ENCODE peak calls at places on chromosomes 1 and 21, in ten cellular contexts. X is MCF 10A, N is fibroblast of mammary gland, R is BJ, Z is nephron progenitor cell, D is left lung, A is fibroblast of the aortic adventitia, S is brain microvascular endothelial cell, L is neural crest cell, F is body of pancreas. U is an unnamed sample.

GRCh38 chr1:192807221-192807967 is 1.4 kb upstream of the RGS2 start:
- DNase-seq in F (peak), X (peak), L (no peak), S (no peak), N (peak), R (no peak), Z (no peak), D (no peak), A (peak), U (no peak)

GRCh38 chr21:35511298-35512162 is 462.4 kb upstream of the RUNX1 start:
- DNase-seq in Z (no peak), S (peak), L (no peak), R (no peak), X (peak), A (peak), N (peak), D (no peak), F (no peak), U (no peak)

GRCh38 chr1:29469457-29469856 is 233.1 kb downstream of the PTPRU start:
- DNase-seq in R (no peak), D (no peak), F (peak), S (no peak), A (no peak), N (peak), L (no peak), Z (no peak), X (peak), U (no peak)

GRCh38 chr1:110673805-110674336 is 869 bp downstream of the KCNA3 start:
- DNase-seq in D (peak), S (no peak), Z (no peak), N (no peak), A (no peak), L (no peak), F (no peak), X (no peak), R (no peak), U (no peak)

GRCh38 chr1:65265296-65266271 is 43.8 kb upstream of the DNAJC6 start:
- DNase-seq in X (peak), F (peak), N (peak), S (peak), A (peak), Z (peak), D (peak), R (no peak), L (peak), U (no peak)

GRCh38 chr1:22886211-22886610 is 86.5 kb downstream of the LACTBL1 start:
- DNase-seq in R (peak), A (peak), X (no peak), L (no peak), D (no peak), F (no peak), N (peak), Z (no peak), S (no peak), U (no peak)

GRCh38 chr1:154493276-154493675 is 8.7 kb upstream of the TDRD10 start:
- DNase-seq in D (no peak), R (no peak), S (no peak), L (no peak), F (peak), X (no peak), Z (no peak), A (no peak), N (no peak), U (peak)

GRCh38 chr1:53507115-53507816 is 48.1 kb downstream of the DMRTB1 start:
- DNase-seq in F (no peak), A (no peak), D (no peak), Z (no peak), L (no peak), R (no peak), X (no peak), S (no peak), N (no peak), U (no peak)

GRCh38 chr21:15051652-15052554 is 12.9 kb downstream of the NRIP1 start:
- DNase-seq in F (no peak), X (peak), S (peak), Z (no peak), L (no peak), R (no peak), A (no peak), N (peak), D (no peak), U (no peak)

GRCh38 chr1:3654549-3655281 is 2.4 kb downstream of the TP73 start:
- DNase-seq in L (no peak), N (no peak), Z (no peak), R (no peak), A (no peak), X (no peak), S (no peak), F (no peak), D (peak), U (no peak)

GRCh38 chr1:241411056-241411775 is 54.2 kb upstream of the RGS7 start:
- DNase-seq in X (peak), S (no peak), A (peak), D (no peak), N (peak), R (peak), L (no peak), Z (no peak), F (no peak), U (no peak)

GRCh38 chr1:54348700-54349021 is 57.5 kb downstream of the SSBP3 start:
- DNase-seq in F (no peak), R (no peak), X (no peak), L (no peak), S (no peak), D (no peak), Z (no peak), A (no peak), N (no peak), U (no peak)

GRCh38 chr1:87252406-87252805 is 76.3 kb upstream of the LMO4 start:
- DNase-seq in F (no peak), Z (no peak), L (no peak), X (peak), N (peak), D (no peak), A (peak), S (no peak), R (peak), U (no peak)

GRCh38 chr1:20105856-20106255 is 13.5 kb downstream of the PLA2G2D start:
- DNase-seq in D (no peak), X (no peak), S (no peak), Z (no peak), L (no peak), N (no peak), R (no peak), F (no peak), A (peak), U (no peak)

GRCh38 chr1:90802622-90803021 is 85.5 kb upstream of the BARHL2 start:
- DNase-seq in R (no peak), Z (no peak), A (no peak), N (no peak), L (no peak), S (no peak), F (no peak), D (no peak), X (no peak), U (no peak)

GRCh38 chr1:56149761-56150160 is 429.6 kb downstream of the PLPP3 start:
- DNase-seq in R (no peak), D (no peak), Z (no peak), A (no peak), F (no peak), N (peak), X (no peak), L (no peak), S (no peak), U (no peak)

GRCh38 chr1:151472852-151473731 is 13.8 kb upstream of the POGZ start:
- DNase-seq in S (peak), X (no peak), N (peak), F (peak), A (peak), Z (peak), D (peak), L (peak), R (no peak), U (peak)

GRCh38 chr1:207896547-207896946 is 14.4 kb downstream of the CD34 start:
- DNase-seq in X (no peak), R (no peak), N (no peak), A (no peak), D (no peak), Z (no peak), S (no peak), L (no peak), F (no peak), U (no peak)

GRCh38 chr1:207893737-207894582 is 17.0 kb downstream of the CD34 start:
- DNase-seq in R (no peak), Z (no peak), S (no peak), D (no peak), N (no peak), F (no peak), X (no peak), A (no peak), L (no peak), U (no peak)

GRCh38 chr1:207898260-207898659 is 12.7 kb downstream of the CD34 start:
- DNase-seq in R (no peak), F (no peak), A (no peak), Z (no peak), S (no peak), L (no peak), X (no peak), D (no peak), N (no peak), U (no peak)

GRCh38 chr1:207898836-207899235 is 12.1 kb downstream of the CD34 start:
- DNase-seq in A (no peak), X (no peak), R (no peak), L (no peak), D (no peak), Z (no peak), S (no peak), N (no peak), F (no peak), U (no peak)

DNA sequence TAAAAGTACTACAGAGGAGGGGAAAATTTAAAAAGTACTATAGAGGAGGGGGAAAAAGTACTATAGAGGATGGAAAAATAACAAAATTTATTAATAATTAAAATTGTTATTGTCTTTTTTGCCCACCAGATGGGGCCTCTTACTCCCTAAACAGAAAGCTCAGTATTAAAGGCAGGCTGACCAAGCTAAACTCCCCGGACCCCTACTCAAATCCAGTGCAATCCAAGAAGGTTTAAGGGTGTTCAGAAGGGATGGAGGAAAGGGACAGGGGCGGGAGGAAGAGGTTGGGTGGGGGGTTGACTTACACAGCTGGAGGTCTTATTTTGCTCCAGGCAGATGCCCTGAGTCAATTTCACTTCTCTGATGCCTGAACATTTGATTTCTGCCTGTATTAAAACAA is 13.7 kb downstream of the CD34 start:
- DNase-seq in N (no peak), S (no peak), A (peak), D (no peak), F (no peak), L (no peak), X (peak), R (no peak), Z (no peak), U (no peak)
- TF ChIP-seq CTCF in N (peak), S (peak), A (peak), D (no peak), F (peak), L (peak), X (peak), R (peak), Z (no peak), U (no peak)

GRCh38 chr1:108033486-108034081 is 68.6 kb upstream of the VAV3 start:
- DNase-seq in X (no peak), A (no peak), S (no peak), F (no peak), R (no peak), Z (no peak), D (no peak), N (peak), L (no peak), U (no peak)

GRCh38 chr1:108027389-108027788 is 62.4 kb upstream of the VAV3 start:
- DNase-seq in F (no peak), S (no peak), X (no peak), D (no peak), Z (no peak), N (peak), A (no peak), R (no peak), L (no peak), U (no peak)

GRCh38 chr1:108034396-108034795 is 69.4 kb upstream of the VAV3 start:
- DNase-seq in F (no peak), Z (no peak), D (no peak), N (peak), R (no peak), X (no peak), S (no peak), A (no peak), L (no peak), U (no peak)

DNA sequence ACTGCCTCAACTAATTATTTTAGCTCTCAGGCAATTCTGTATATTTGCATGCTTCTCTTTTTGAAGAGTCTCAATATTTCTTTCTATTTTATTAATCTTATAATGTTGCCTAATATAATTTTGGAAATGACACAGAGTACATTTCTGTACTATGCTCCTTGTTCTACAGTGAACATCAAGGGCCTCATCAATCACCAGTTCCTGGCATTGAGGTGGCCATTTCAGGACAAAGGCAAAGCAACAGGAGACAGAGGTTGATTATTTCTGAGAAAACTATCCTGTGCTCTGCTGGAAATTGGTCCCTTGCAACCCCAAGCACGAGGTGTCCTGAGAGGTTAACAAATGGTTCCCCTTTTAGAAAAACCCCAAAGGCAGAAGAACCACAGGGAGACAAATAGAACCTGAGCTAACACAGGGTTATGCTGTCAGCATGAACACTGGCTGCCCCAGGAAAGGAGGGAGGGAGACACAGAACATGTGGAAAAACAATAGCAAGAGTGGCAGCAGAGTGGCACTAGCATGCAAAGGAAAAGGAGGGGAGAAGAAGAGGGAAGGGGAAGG is 63.9 kb upstream of the VAV3 start:
- DNase-seq in S (no peak), Z (no peak), L (no peak), A (no peak), R (no peak), N (no peak), D (no peak), X (no peak), F (no peak), U (no peak)
- TF ChIP-seq CTCF in S (no peak), Z (no peak), L (no peak), A (no peak), R (no peak), N (no peak), D (no peak), X (no peak), F (no peak), U (no peak)

GRCh38 chr1:70112838-70113237 is 92.5 kb downstream of the LRRC40 start:
- DNase-seq in D (no peak), N (no peak), L (no peak), A (no peak), R (no peak), F (no peak), S (no peak), Z (no peak), X (peak), U (no peak)
- TF ChIP-seq CTCF in D (no peak), N (peak), L (no peak), A (no peak), R (no peak), F (no peak), S (peak), Z (no peak), X (no peak), U (no peak)

DNA sequence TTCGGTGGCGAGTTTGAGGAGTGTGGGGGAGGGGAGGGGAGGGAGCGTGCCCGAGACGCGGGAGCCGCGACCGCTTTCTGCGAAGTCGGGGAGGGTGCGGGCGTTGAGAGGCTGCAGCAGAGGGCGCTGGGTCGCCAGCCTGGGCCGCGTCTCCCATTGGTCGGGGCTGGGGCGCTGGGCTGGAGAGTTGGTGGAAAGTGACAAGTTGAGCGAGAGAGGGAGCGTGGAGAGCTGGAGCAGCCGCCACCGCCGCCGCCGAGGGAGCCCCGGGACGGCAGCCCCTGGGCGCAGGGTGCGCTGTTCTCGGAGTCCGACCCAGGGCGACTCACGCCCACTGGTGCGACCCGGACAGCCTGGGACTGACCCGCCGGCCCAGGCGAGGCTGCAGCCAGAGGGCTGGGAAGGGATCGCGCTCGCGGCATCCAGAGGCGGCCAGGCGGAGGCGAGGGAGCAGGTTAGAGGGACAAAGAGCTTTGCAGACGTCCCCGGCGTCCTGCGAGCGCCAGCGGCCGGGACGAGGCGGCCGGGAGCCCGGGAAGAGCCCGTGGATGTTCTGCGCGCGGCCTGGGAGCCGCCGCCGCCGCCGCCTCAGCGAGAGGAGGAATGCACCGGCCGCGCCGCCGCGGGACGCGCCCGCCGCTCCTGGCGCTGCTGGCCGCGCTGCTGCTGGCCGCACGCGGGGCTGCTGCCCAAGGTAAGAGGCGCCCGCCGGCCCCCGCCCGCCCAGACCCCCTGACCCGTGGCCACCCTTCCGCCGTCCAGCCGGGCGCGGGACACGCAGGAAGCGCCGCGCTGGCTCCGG is at the start of gene ROR1:
- DNase-seq in D (peak), F (peak), L (peak), A (peak), Z (peak), R (no peak), S (peak), N (peak), X (peak), U (no peak)
- TF ChIP-seq CTCF in D (peak), F (peak), L (peak), A (peak), Z (peak), R (peak), S (peak), N (peak), X (peak), U (no peak)

DNA sequence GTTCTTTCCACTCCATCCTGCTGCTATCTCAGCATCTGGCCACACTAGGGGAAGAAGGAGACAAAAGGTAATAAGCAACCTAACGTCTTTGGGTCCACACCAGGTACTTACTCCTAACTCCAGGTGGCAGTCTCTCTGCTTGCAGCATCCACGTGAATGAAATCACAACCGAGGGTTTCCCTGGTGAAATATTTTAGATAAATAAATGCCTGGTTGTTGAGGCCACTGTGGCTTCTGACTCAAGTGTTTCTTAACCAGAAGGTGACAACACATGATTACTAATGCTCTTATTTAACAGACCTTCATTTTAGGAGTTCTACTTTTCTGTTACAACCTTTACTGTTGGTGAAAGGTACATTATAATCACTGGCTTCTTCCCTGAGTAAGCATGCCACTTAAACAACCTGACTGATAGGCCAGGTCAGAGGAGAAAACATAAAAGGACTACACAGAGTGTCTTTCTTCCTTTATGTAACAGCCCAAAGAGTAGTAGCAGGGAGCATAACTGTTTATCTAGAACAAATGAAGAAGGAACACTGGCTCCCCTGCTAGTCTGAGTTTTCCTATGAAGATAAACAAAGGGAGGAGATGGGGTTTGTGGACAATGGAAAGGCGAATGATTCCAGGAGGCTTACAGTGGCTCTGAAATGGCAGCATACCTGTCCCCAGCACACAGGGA is 59.9 kb downstream of the SYT6 start:
- DNase-seq in R (peak), X (peak), A (no peak), D (no peak), N (peak), Z (no peak), L (no peak), F (no peak), S (peak), U (no peak)
- TF ChIP-seq CTCF in R (no peak), X (peak), A (no peak), D (no peak), N (peak), Z (no peak), L (no peak), F (no peak), S (peak), U (no peak)

DNA sequence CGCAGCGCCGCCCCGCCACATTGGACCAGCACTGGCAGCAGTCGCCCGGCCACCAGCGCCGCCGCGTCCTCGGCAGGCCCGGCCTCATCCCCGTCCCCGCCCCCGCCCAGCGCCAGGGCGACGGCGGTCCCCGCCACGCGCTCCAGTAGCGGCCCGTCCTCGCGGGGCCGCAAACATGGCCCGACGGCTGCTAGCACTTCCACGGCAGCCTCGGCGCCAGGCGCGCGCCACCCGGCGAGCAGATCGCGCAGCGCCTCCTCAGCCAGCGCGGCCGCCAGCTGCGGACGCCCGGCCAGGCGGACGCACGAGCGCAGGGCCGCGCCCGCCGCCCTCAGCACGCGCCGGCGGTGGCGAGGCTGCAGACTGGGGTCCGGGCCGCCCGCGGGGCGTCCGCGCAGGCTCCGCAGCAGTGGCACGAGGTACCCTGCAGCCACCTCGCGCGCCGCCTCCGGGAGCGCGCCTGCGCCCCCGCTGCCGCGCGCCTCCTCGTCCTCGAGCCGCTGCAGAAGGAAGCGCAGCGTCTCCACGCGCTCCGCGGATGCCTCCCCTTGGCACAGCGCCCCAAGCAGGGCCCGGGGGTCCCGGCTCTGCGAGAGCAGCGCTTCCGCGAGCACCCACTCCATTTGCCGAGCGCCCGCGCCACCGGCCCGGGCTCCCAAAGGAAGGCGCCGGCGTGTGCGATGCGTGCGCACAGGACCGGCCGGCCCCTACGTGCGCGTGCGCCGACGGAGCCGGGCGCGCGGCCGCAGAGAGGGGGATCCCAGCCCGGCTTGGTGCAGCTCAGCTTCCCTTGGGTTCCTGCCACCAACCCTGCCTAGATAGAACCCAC is at the start of gene TARBP1:
- DNase-seq in L (peak), F (peak), S (peak), Z (peak), R (no peak), X (peak), D (peak), N (peak), A (peak), U (peak)
- TF ChIP-seq CTCF in L (peak), F (no peak), S (peak), Z (no peak), R (no peak), X (no peak), D (no peak), N (no peak), A (peak), U (no peak)